ENCODE peak calls at places on chromosomes 7 and 10, in eight cellular contexts. U is CD14-positive monocyte, Z is MCF 10A, I is fibroblast of villous mesenchyme, C is Calu3, Q is neural crest cell, S is OCI-LY7, A is lung. T is an unnamed sample.

GRCh38 chr7:67100956-67101361 is 104.3 kb downstream of the TYW1 start:
- DNase-seq in I (no peak), U (no peak), A (no peak), S (no peak), Z (no peak), Q (no peak), C (no peak), T (no peak)

GRCh38 chr10:34180749-34181148 is 634.3 kb downstream of the PARD3 start:
- DNase-seq in S (no peak), Z (no peak), I (no peak), Q (no peak), U (no peak), A (no peak), C (no peak), T (no peak)

GRCh38 chr10:2949948-2950354 is 117.4 kb upstream of the PFKP start:
- DNase-seq in C (peak), Q (no peak), A (no peak), Z (peak), I (no peak), U (no peak), S (no peak), T (peak)

GRCh38 chr7:136514776-136515175 is 353.7 kb upstream of the CHRM2 start:
- DNase-seq in A (no peak), Z (no peak), S (no peak), C (no peak), Q (no peak), I (no peak), U (no peak), T (no peak)

GRCh38 chr10:59557642-59558041 is 152.0 kb downstream of the SLC16A9 start:
- DNase-seq in Q (no peak), U (no peak), I (no peak), S (no peak), Z (no peak), C (no peak), A (no peak), T (no peak)

GRCh38 chr10:116683061-116683601 is 59.2 kb downstream of the HSPA12A start:
- DNase-seq in Q (no peak), Z (no peak), A (no peak), C (no peak), U (no peak), S (no peak), I (no peak), T (no peak)

GRCh38 chr7:141550694-141551079 is 523 bp upstream of the AGK start:
- DNase-seq in A (no peak), C (no peak), Z (peak), S (no peak), I (no peak), Q (peak), U (no peak), T (peak)

GRCh38 chr10:108434818-108435217 is 1270.3 kb upstream of the SORCS1 start:
- DNase-seq in Z (no peak), S (no peak), U (no peak), I (no peak), C (no peak), Q (no peak), A (no peak), T (no peak)

GRCh38 chr7:27251513-27252306 is 9.1 kb downstream of the EVX1 start:
- DNase-seq in U (no peak), Q (no peak), A (no peak), I (no peak), S (no peak), C (no peak), Z (no peak), T (peak)

GRCh38 chr7:38329340-38329739 is 55.9 kb upstream of the TARP start:
- DNase-seq in C (no peak), A (no peak), Q (no peak), U (no peak), Z (no peak), S (no peak), I (no peak), T (no peak)

GRCh38 chr7:38334163-38334562 is 60.7 kb upstream of the TARP start:
- DNase-seq in A (no peak), Q (no peak), C (no peak), S (no peak), I (no peak), U (no peak), Z (no peak), T (no peak)

GRCh38 chr7:38330048-38330447 is 56.6 kb upstream of the TARP start:
- DNase-seq in Q (no peak), C (no peak), A (no peak), U (no peak), S (no peak), Z (no peak), I (no peak), T (no peak)

GRCh38 chr7:38328814-38329213 is 55.4 kb upstream of the TARP start:
- DNase-seq in S (no peak), Q (no peak), C (no peak), I (no peak), U (no peak), A (no peak), Z (no peak), T (no peak)

GRCh38 chr7:38330861-38331709 is 57.6 kb upstream of the TARP start:
- DNase-seq in I (no peak), Q (no peak), U (no peak), A (no peak), S (peak), C (no peak), Z (no peak), T (no peak)
- TF ChIP-seq CTCF in I (peak), Q (no peak), U (peak), A (no peak), S (peak), C (no peak), Z (no peak), T (peak)

GRCh38 chr10:28734940-28735759 is 57.8 kb downstream of the BAMBI start:
- DNase-seq in I (peak), U (no peak), A (no peak), C (peak), Z (peak), Q (no peak), S (no peak), T (no peak)

GRCh38 chr10:28737096-28737495 is 59.8 kb downstream of the BAMBI start:
- DNase-seq in A (no peak), U (no peak), Q (no peak), I (no peak), C (no peak), Z (no peak), S (no peak), T (no peak)

GRCh38 chr10:28733245-28733644 is 55.9 kb downstream of the BAMBI start:
- DNase-seq in A (no peak), S (no peak), Q (no peak), U (no peak), C (no peak), Z (no peak), I (no peak), T (no peak)

GRCh38 chr10:28733647-28734046 is 56.3 kb downstream of the BAMBI start:
- DNase-seq in I (no peak), S (no peak), C (no peak), A (no peak), U (no peak), Q (no peak), Z (no peak), T (no peak)

DNA sequence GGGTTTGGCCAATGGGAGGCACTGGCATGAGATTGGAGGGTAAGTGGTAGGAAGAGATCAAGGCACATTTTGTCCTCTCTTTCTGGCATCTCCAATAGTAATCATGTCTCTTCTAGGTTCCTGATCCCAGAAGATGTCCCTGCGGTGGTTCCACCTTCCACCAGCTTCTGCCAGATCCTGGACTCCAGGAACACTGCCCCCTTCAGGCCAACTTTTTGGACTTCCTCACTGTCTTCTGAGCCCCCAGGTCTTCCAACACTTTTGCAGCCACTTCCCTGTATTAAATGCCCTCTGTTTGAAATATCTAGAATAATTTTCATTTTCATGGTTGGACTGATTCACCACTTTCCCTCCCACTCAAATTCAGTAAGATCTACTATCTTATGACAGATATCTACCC is 60.9 kb downstream of the BAMBI start:
- DNase-seq in Q (no peak), C (no peak), S (peak), Z (no peak), I (no peak), A (no peak), U (no peak), T (no peak)
- TF ChIP-seq CTCF in Q (peak), C (no peak), S (peak), Z (no peak), I (no peak), A (no peak), U (no peak), T (peak)

GRCh38 chr10:92553959-92554358 is 19.9 kb downstream of the IDE start:
- DNase-seq in S (no peak), I (no peak), A (no peak), Q (no peak), U (no peak), C (no peak), Z (no peak), T (no peak)
- TF ChIP-seq CTCF in S (no peak), I (no peak), A (no peak), Q (no peak), U (no peak), C (no peak), Z (no peak), T (no peak)

GRCh38 chr7:90692396-90692795 is 96.3 kb downstream of the CDK14 start:
- DNase-seq in U (no peak), I (no peak), Q (no peak), S (no peak), C (no peak), Z (no peak), A (no peak), T (no peak)
- TF ChIP-seq CTCF in U (no peak), I (no peak), Q (no peak), S (no peak), C (no peak), Z (no peak), A (no peak), T (no peak)

DNA sequence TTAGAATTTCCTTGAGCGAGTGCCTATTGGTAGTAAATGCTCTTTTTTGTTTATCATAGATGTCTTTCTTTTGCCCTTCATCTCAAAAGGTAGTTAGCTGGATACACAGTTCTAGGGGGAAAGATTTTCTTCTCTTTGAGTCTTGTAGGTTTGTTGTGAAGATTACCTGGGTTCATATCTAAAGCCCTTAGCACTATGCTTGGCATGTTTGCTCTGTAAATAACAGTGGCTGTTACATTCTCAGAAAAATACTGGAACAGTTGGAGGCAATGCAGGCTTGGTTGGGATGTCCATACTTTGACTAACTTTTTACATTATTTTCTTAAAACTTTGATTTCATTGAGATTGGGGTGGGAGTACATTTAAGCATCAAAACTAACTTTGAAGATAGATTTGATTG is 144.0 kb downstream of the AUTS2 start:
- DNase-seq in U (no peak), A (no peak), S (no peak), I (no peak), Z (no peak), C (no peak), Q (no peak), T (no peak)
- TF ChIP-seq CTCF in U (no peak), A (no peak), S (no peak), I (no peak), Z (no peak), C (no peak), Q (no peak), T (no peak)

GRCh38 chr7:101319401-101319800 is 2.2 kb downstream of the IFT22 start:
- DNase-seq in A (no peak), Q (no peak), C (no peak), S (no peak), U (no peak), I (no peak), Z (no peak), T (no peak)

GRCh38 chr7:101321491-101322401 is at the start of gene IFT22:
- DNase-seq in A (peak), Z (peak), U (peak), I (peak), C (peak), S (peak), Q (peak), T (peak)
- TF ChIP-seq CTCF in A (peak), Z (peak), U (no peak), I (peak), C (peak), S (peak), Q (peak), T (peak)

T was measured in GM13977.